ENCODE peak calls at places on chromosomes 1 and 21, in ten cellular contexts. One of them, this sample, is unnamed.

GRCh38 chr1:43853161-43853921 is 80.3 kb upstream of the ARTN start:
- DNase-seq in astrocyte: peak
- DNase-seq in fibroblast of lung: peak
- DNase-seq in SK-N-SH: peak
- DNase-seq in spleen: peak
- DNase-seq in HFFc6: peak
- DNase-seq in B cell: no peak
- DNase-seq in GM13977: peak
- DNase-seq in neural progenitor cell: no peak
- DNase-seq in HCT116: no peak
- DNase-seq in this sample: no peak

GRCh38 chr1:7378346-7379130 is 392.6 kb upstream of the VAMP3 start:
- DNase-seq in astrocyte: no peak
- DNase-seq in fibroblast of lung: no peak
- DNase-seq in SK-N-SH: no peak
- DNase-seq in spleen: peak
- DNase-seq in HFFc6: no peak
- DNase-seq in B cell: no peak
- DNase-seq in GM13977: no peak
- DNase-seq in neural progenitor cell: no peak
- DNase-seq in HCT116: no peak
- DNase-seq in this sample: no peak

GRCh38 chr1:59232209-59232608 is 64.7 kb upstream of the FGGY start:
- DNase-seq in astrocyte: peak
- DNase-seq in fibroblast of lung: peak
- DNase-seq in SK-N-SH: no peak
- DNase-seq in spleen: no peak
- DNase-seq in HFFc6: no peak
- DNase-seq in B cell: no peak
- DNase-seq in GM13977: no peak
- DNase-seq in neural progenitor cell: no peak
- DNase-seq in HCT116: no peak
- DNase-seq in this sample: no peak

GRCh38 chr1:201016943-201017827 is 6.3 kb downstream of the KIF21B start:
- DNase-seq in astrocyte: no peak
- DNase-seq in fibroblast of lung: no peak
- DNase-seq in SK-N-SH: peak
- DNase-seq in spleen: peak
- DNase-seq in HFFc6: no peak
- DNase-seq in B cell: peak
- DNase-seq in GM13977: peak
- DNase-seq in neural progenitor cell: no peak
- DNase-seq in HCT116: no peak
- DNase-seq in this sample: no peak

GRCh38 chr1:218346391-218347204 is 1.5 kb downstream of the TGFB2 start:
- DNase-seq in astrocyte: peak
- DNase-seq in fibroblast of lung: peak
- DNase-seq in SK-N-SH: no peak
- DNase-seq in spleen: peak
- DNase-seq in HFFc6: peak
- DNase-seq in B cell: no peak
- DNase-seq in GM13977: no peak
- DNase-seq in neural progenitor cell: peak
- DNase-seq in HCT116: no peak
- DNase-seq in this sample: no peak

GRCh38 chr1:220527279-220528048 is 472 bp upstream of the MARK1 start:
- DNase-seq in astrocyte: peak
- DNase-seq in fibroblast of lung: peak
- DNase-seq in SK-N-SH: peak
- DNase-seq in spleen: no peak
- DNase-seq in HFFc6: no peak
- DNase-seq in B cell: peak
- DNase-seq in GM13977: peak
- DNase-seq in neural progenitor cell: peak
- DNase-seq in HCT116: no peak
- DNase-seq in this sample: no peak

GRCh38 chr21:39086547-39086946 is 96.7 kb downstream of the PSMG1 start:
- DNase-seq in astrocyte: no peak
- DNase-seq in fibroblast of lung: no peak
- DNase-seq in SK-N-SH: no peak
- DNase-seq in spleen: no peak
- DNase-seq in HFFc6: no peak
- DNase-seq in B cell: no peak
- DNase-seq in GM13977: no peak
- DNase-seq in neural progenitor cell: no peak
- DNase-seq in HCT116: no peak
- DNase-seq in this sample: no peak

GRCh38 chr1:81781749-81782148 is 19.0 kb upstream of the ADGRL2 start:
- DNase-seq in astrocyte: no peak
- DNase-seq in fibroblast of lung: no peak
- DNase-seq in SK-N-SH: no peak
- DNase-seq in spleen: no peak
- DNase-seq in HFFc6: no peak
- DNase-seq in B cell: no peak
- DNase-seq in GM13977: no peak
- DNase-seq in neural progenitor cell: no peak
- DNase-seq in HCT116: no peak
- DNase-seq in this sample: no peak

GRCh38 chr1:201877877-201878339 is 10.8 kb upstream of the SHISA4 start:
- DNase-seq in astrocyte: peak
- DNase-seq in fibroblast of lung: peak
- DNase-seq in SK-N-SH: peak
- DNase-seq in spleen: peak
- DNase-seq in HFFc6: peak
- DNase-seq in B cell: no peak
- DNase-seq in GM13977: peak
- DNase-seq in neural progenitor cell: peak
- DNase-seq in HCT116: peak
- DNase-seq in this sample: no peak

GRCh38 chr1:147758379-147759100 is 1.9 kb downstream of the GJA5 start:
- DNase-seq in astrocyte: no peak
- DNase-seq in fibroblast of lung: no peak
- DNase-seq in SK-N-SH: peak
- DNase-seq in spleen: no peak
- DNase-seq in HFFc6: no peak
- DNase-seq in B cell: no peak
- DNase-seq in GM13977: no peak
- DNase-seq in neural progenitor cell: no peak
- DNase-seq in HCT116: no peak
- DNase-seq in this sample: no peak

GRCh38 chr1:60874703-60875102 is 207.7 kb upstream of the NFIA start:
- DNase-seq in astrocyte: peak
- DNase-seq in fibroblast of lung: peak
- DNase-seq in SK-N-SH: no peak
- DNase-seq in spleen: no peak
- DNase-seq in HFFc6: peak
- DNase-seq in B cell: no peak
- DNase-seq in GM13977: no peak
- DNase-seq in neural progenitor cell: no peak
- DNase-seq in HCT116: peak
- DNase-seq in this sample: no peak

GRCh38 chr1:228318823-228319241 is 87.8 kb downstream of the TRIM11 start:
- DNase-seq in astrocyte: no peak
- DNase-seq in fibroblast of lung: no peak
- DNase-seq in SK-N-SH: no peak
- DNase-seq in spleen: peak
- DNase-seq in HFFc6: no peak
- DNase-seq in B cell: no peak
- DNase-seq in GM13977: no peak
- DNase-seq in neural progenitor cell: no peak
- DNase-seq in HCT116: no peak
- DNase-seq in this sample: no peak

GRCh38 chr21:19123525-19123924 is 719.9 kb upstream of the TMPRSS15 start:
- DNase-seq in astrocyte: no peak
- DNase-seq in fibroblast of lung: no peak
- DNase-seq in SK-N-SH: no peak
- DNase-seq in spleen: no peak
- DNase-seq in HFFc6: no peak
- DNase-seq in B cell: no peak
- DNase-seq in GM13977: no peak
- DNase-seq in neural progenitor cell: no peak
- DNase-seq in HCT116: no peak
- DNase-seq in this sample: no peak

GRCh38 chr1:93749894-93750301 is 68.3 kb upstream of the BCAR3 start:
- DNase-seq in astrocyte: no peak
- DNase-seq in fibroblast of lung: no peak
- DNase-seq in SK-N-SH: no peak
- DNase-seq in spleen: no peak
- DNase-seq in HFFc6: no peak
- DNase-seq in B cell: peak
- DNase-seq in GM13977: peak
- DNase-seq in neural progenitor cell: peak
- DNase-seq in HCT116: peak
- DNase-seq in this sample: no peak

GRCh38 chr1:154442006-154442740 is 37.0 kb downstream of the IL6R start:
- DNase-seq in astrocyte: peak
- DNase-seq in fibroblast of lung: peak
- DNase-seq in SK-N-SH: no peak
- DNase-seq in spleen: no peak
- DNase-seq in HFFc6: no peak
- DNase-seq in B cell: no peak
- DNase-seq in GM13977: no peak
- DNase-seq in neural progenitor cell: peak
- DNase-seq in HCT116: no peak
- DNase-seq in this sample: no peak
- TF ChIP-seq CTCF in astrocyte: peak
- TF ChIP-seq CTCF in fibroblast of lung: no peak
- TF ChIP-seq CTCF in SK-N-SH: peak
- TF ChIP-seq CTCF in spleen: no peak
- TF ChIP-seq CTCF in HFFc6: peak
- TF ChIP-seq CTCF in B cell: peak
- TF ChIP-seq CTCF in GM13977: peak
- TF ChIP-seq CTCF in neural progenitor cell: peak
- TF ChIP-seq CTCF in HCT116: peak
- TF ChIP-seq CTCF in this sample: peak

GRCh38 chr1:237864338-237865244 is 26.1 kb downstream of the ZP4 start:
- DNase-seq in astrocyte: no peak
- DNase-seq in fibroblast of lung: peak
- DNase-seq in SK-N-SH: peak
- DNase-seq in spleen: peak
- DNase-seq in HFFc6: peak
- DNase-seq in B cell: no peak
- DNase-seq in GM13977: peak
- DNase-seq in neural progenitor cell: peak
- DNase-seq in HCT116: no peak
- DNase-seq in this sample: peak
- TF ChIP-seq CTCF in astrocyte: peak
- TF ChIP-seq CTCF in fibroblast of lung: peak
- TF ChIP-seq CTCF in SK-N-SH: peak
- TF ChIP-seq CTCF in spleen: peak
- TF ChIP-seq CTCF in HFFc6: peak
- TF ChIP-seq CTCF in B cell: peak
- TF ChIP-seq CTCF in GM13977: peak
- TF ChIP-seq CTCF in neural progenitor cell: peak
- TF ChIP-seq CTCF in HCT116: peak
- TF ChIP-seq CTCF in this sample: peak

GRCh38 chr21:14306143-14306907 is 76.6 kb downstream of the HSPA13 start:
- DNase-seq in astrocyte: no peak
- DNase-seq in fibroblast of lung: no peak
- DNase-seq in SK-N-SH: no peak
- DNase-seq in spleen: no peak
- DNase-seq in HFFc6: no peak
- DNase-seq in B cell: no peak
- DNase-seq in GM13977: no peak
- DNase-seq in neural progenitor cell: no peak
- DNase-seq in HCT116: no peak
- DNase-seq in this sample: no peak
- TF ChIP-seq CTCF in astrocyte: no peak
- TF ChIP-seq CTCF in fibroblast of lung: no peak
- TF ChIP-seq CTCF in SK-N-SH: peak
- TF ChIP-seq CTCF in spleen: no peak
- TF ChIP-seq CTCF in HFFc6: peak
- TF ChIP-seq CTCF in B cell: peak
- TF ChIP-seq CTCF in GM13977: peak
- TF ChIP-seq CTCF in neural progenitor cell: peak
- TF ChIP-seq CTCF in HCT116: no peak
- TF ChIP-seq CTCF in this sample: no peak

GRCh38 chr1:116111196-116112021 is at the start of gene MAB21L3:
- DNase-seq in astrocyte: no peak
- DNase-seq in fibroblast of lung: no peak
- DNase-seq in SK-N-SH: no peak
- DNase-seq in spleen: no peak
- DNase-seq in HFFc6: no peak
- DNase-seq in B cell: no peak
- DNase-seq in GM13977: no peak
- DNase-seq in neural progenitor cell: no peak
- DNase-seq in HCT116: no peak
- DNase-seq in this sample: no peak
- TF ChIP-seq CTCF in astrocyte: no peak
- TF ChIP-seq CTCF in fibroblast of lung: no peak
- TF ChIP-seq CTCF in SK-N-SH: no peak
- TF ChIP-seq CTCF in spleen: no peak
- TF ChIP-seq CTCF in HFFc6: no peak
- TF ChIP-seq CTCF in B cell: no peak
- TF ChIP-seq CTCF in GM13977: no peak
- TF ChIP-seq CTCF in neural progenitor cell: no peak
- TF ChIP-seq CTCF in HCT116: no peak
- TF ChIP-seq CTCF in this sample: no peak

This sample was measured in progenitor cell of endocrine pancreas.